ENCODE peak calls at places on chromosome 10, in five cellular contexts. W is EL, Q is BE2C, C is NCI-H526 treated with DMSO at 0.1 percent for 48 hours, X is Right ventricle myocardium superior. Y is an unnamed sample.

GRCh38 chr10:101207026-101207425 is 22.2 kb downstream of the LBX1 start:
- DNase-seq in C (no peak), Q (no peak), W (no peak), X (no peak), Y (no peak)

GRCh38 chr10:55550241-55550640 is 749.2 kb upstream of the PCDH15 start:
- DNase-seq in W (no peak), Q (no peak), X (no peak), C (no peak), Y (no peak)

GRCh38 chr10:93073539-93074136 is at the start of gene CYP26A1:
- DNase-seq in W (no peak), Q (no peak), C (no peak), X (no peak), Y (no peak)

GRCh38 chr10:133157662-133158436 is 2.2 kb upstream of the KNDC1 start:
- DNase-seq in Q (no peak), W (no peak), X (no peak), C (no peak), Y (no peak)

GRCh38 chr10:97572214-97572989 is at the start of gene ANKRD2:
- DNase-seq in C (no peak), W (peak; percentile 82), Q (peak; percentile 80), X (peak; percentile 88), Y (peak; percentile 63)

GRCh38 chr10:47257396-47258120 is 42.4 kb upstream of the GDF10 start:
- DNase-seq in W (peak; percentile 8), C (no peak), Q (no peak), X (no peak), Y (no peak)

GRCh38 chr10:47374611-47375536 is 9.2 kb downstream of the ZNF488 start:
- DNase-seq in X (no peak), W (no peak), C (no peak), Q (no peak), Y (peak; percentile 28)

GRCh38 chr10:97548828-97549455 is 23.6 kb upstream of the ANKRD2 start:
- DNase-seq in Q (no peak), C (no peak), X (no peak), W (no peak), Y (no peak)

GRCh38 chr10:88163572-88163971 is 300.1 kb downstream of the PTEN start:
- DNase-seq in C (no peak), X (no peak), Q (no peak), W (no peak), Y (no peak)

GRCh38 chr10:75712241-75712880 is 280.9 kb downstream of the LRMDA start:
- DNase-seq in X (no peak), W (no peak), Q (no peak), C (peak; percentile 76), Y (no peak)

GRCh38 chr10:113087082-113088029 is 137.3 kb downstream of the TCF7L2 start:
- DNase-seq in W (peak; percentile 99), X (no peak), C (no peak), Q (peak; percentile 18), Y (peak; percentile 94)

GRCh38 chr10:51176976-51177690 is 102.8 kb downstream of the PRKG1 start:
- DNase-seq in C (no peak), Q (no peak), X (no peak), W (peak; percentile 56), Y (no peak)

Y was measured in MG63.